ENCODE peak calls at places on chromosomes 6 and 20, in five cellular contexts. C is GM13976, J is PC-9, S is activated gamma-delta T cell treated with Interleukin-2 at 50 U/mL for 16 hours, P is AG10803. N is an unnamed sample.

GRCh38 chr20:51014797-51015722 is 7.8 kb downstream of the KCNG1 start:
- DNase-seq in S (no peak), C (peak), P (peak), J (peak), N (peak)

GRCh38 chr6:18019539-18020534 is 32.4 kb upstream of the KIF13A start:
- DNase-seq in P (no peak), J (no peak), S (no peak), C (no peak), N (peak)

GRCh38 chr6:37115236-37115894 is 54.6 kb upstream of the PIM1 start:
- DNase-seq in C (no peak), P (no peak), S (no peak), J (no peak), N (peak)

GRCh38 chr6:106026748-106027147 is 59.4 kb upstream of the PRDM1 start:
- DNase-seq in S (no peak), J (no peak), C (no peak), P (peak), N (peak)

GRCh38 chr20:6704132-6704861 is 63.2 kb upstream of the BMP2 start:
- DNase-seq in J (no peak), P (peak), C (no peak), S (no peak), N (peak)

GRCh38 chr6:46584586-46584985 is 68.0 kb downstream of the CYP39A1 start:
- DNase-seq in S (no peak), P (no peak), J (no peak), C (no peak), N (peak)

GRCh38 chr20:62143118-62143975 is at the start of the genes PSMA7 and SS18L1:
- DNase-seq in P (peak), S (peak), C (peak), J (peak), N (peak)

GRCh38 chr6:141541766-141542324 is 590.9 kb upstream of the GJE1 start:
- DNase-seq in C (no peak), J (no peak), S (no peak), P (no peak), N (no peak)

GRCh38 chr20:10447028-10447427 is 11.9 kb downstream of the SLX4IP start:
- DNase-seq in J (peak), C (peak), P (peak), S (peak), N (peak)

GRCh38 chr6:11271228-11271627 is 38.8 kb upstream of the NEDD9 start:
- DNase-seq in S (no peak), J (no peak), C (no peak), P (no peak), N (no peak)

GRCh38 chr6:151992091-151992490 is 184.6 kb downstream of the ESR1 start:
- DNase-seq in S (no peak), C (no peak), J (no peak), P (no peak), N (no peak)

GRCh38 chr20:1827974-1828785 is 67.0 kb upstream of the SIRPA start:
- DNase-seq in P (no peak), C (no peak), J (peak), S (no peak), N (peak)

GRCh38 chr6:148508401-148509151 is 165.9 kb downstream of the SASH1 start:
- DNase-seq in S (no peak), C (no peak), P (peak), J (no peak), N (peak)

GRCh38 chr20:31551581-31552081 is 37.4 kb downstream of the HM13 start:
- DNase-seq in J (no peak), C (no peak), S (no peak), P (no peak), N (no peak)

GRCh38 chr20:32158351-32158750 is 48.8 kb downstream of the TM9SF4 start:
- DNase-seq in C (no peak), J (no peak), S (no peak), P (no peak), N (no peak)

GRCh38 chr6:88965691-88966090 is 2.3 kb upstream of the RNGTT start:
- DNase-seq in J (no peak), C (no peak), P (no peak), S (no peak), N (no peak)

GRCh38 chr6:15464211-15464725 is 198.6 kb downstream of the DTNBP1 start:
- DNase-seq in S (peak), J (peak), P (peak), C (peak), N (no peak)

GRCh38 chr20:14878676-14879019 is 541.2 kb upstream of the FLRT3 start:
- DNase-seq in J (no peak), P (no peak), S (no peak), C (no peak), N (no peak)

GRCh38 chr20:57126481-57127092 is 139.9 kb downstream of the BMP7 start:
- DNase-seq in C (no peak), P (no peak), S (no peak), J (no peak), N (no peak)

GRCh38 chr6:3419624-3420272 is 37.1 kb downstream of the SLC22A23 start:
- DNase-seq in J (no peak), S (no peak), P (peak), C (no peak), N (peak)

GRCh38 chr6:23446394-23447001 is 679.5 kb upstream of the NRSN1 start:
- DNase-seq in C (no peak), S (no peak), J (peak), P (peak), N (peak)

GRCh38 chr6:139290787-139291294 is 957 bp downstream of the TXLNB start:
- DNase-seq in J (no peak), P (peak), C (peak), S (peak), N (peak)

GRCh38 chr20:652611-653109 is 340 bp downstream of the SRXN1 start:
- DNase-seq in J (no peak), P (no peak), S (no peak), C (no peak), N (peak)

GRCh38 chr20:8527998-8528397 is 395.9 kb downstream of the PLCB1 start:
- DNase-seq in C (no peak), J (no peak), P (peak), S (no peak), N (peak)

GRCh38 chr6:168005796-168006195 is 8.3 kb downstream of the KIF25 start:
- DNase-seq in C (no peak), P (no peak), J (no peak), S (no peak), N (no peak)

GRCh38 chr20:26163890-26164289 is 467.2 kb upstream of the ZNF337 start:
- DNase-seq in P (peak), J (peak), C (no peak), S (no peak), N (peak)

GRCh38 chr6:158268361-158269147 is 43.7 kb upstream of the TULP4 start:
- DNase-seq in J (no peak), C (no peak), P (no peak), S (no peak), N (no peak)

GRCh38 chr20:56628015-56628872 is 862 bp upstream of the TFAP2C start:
- DNase-seq in C (peak), S (no peak), J (peak), P (no peak), N (peak)

GRCh38 chr6:37131104-37131959 is 38.6 kb upstream of the PIM1 start:
- DNase-seq in P (peak), S (no peak), J (peak), C (no peak), N (peak)

GRCh38 chr6:136647363-136647763 is 97.1 kb upstream of the MAP7 start:
- DNase-seq in P (peak), J (no peak), C (peak), S (peak), N (peak)

GRCh38 chr20:41005361-41005729 is 23.3 kb upstream of the TOP1 start:
- DNase-seq in S (no peak), P (peak), C (no peak), J (peak), N (peak)

GRCh38 chr6:166656269-166657206 is 29.5 kb upstream of the RPS6KA2 start:
- DNase-seq in P (peak), S (no peak), J (no peak), C (peak), N (peak)